ENCODE peak calls at places on chromosomes 6 and 20, in four cellular contexts. J is NCI-H2081, Z is left ventricle myocardium superior, I is hepatocyte. P is an unnamed sample.

GRCh38 chr6:127514396-127515227 is 4.5 kb downstream of the MTCL3 start:
- DNase-seq in J (no peak), Z (peak; percentile 64), I (peak; percentile 42), P (no peak)

GRCh38 chr6:7978736-7979135 is 68.1 kb upstream of the TXNDC5 start:
- DNase-seq in J (peak; percentile 21), Z (no peak), I (no peak), P (no peak)

GRCh38 chr20:36366623-36367369 is 60.7 kb downstream of the DLGAP4 start:
- DNase-seq in J (no peak), Z (no peak), I (no peak), P (no peak)

GRCh38 chr6:117441824-117442264 is 16.1 kb upstream of the ROS1 start:
- DNase-seq in J (no peak), Z (no peak), I (no peak), P (no peak)

GRCh38 chr6:131552572-131552971 is 20.5 kb upstream of the ARG1 start:
- DNase-seq in J (no peak), Z (no peak), I (no peak), P (no peak)

GRCh38 chr20:634526-634925 is 18.5 kb downstream of the SRXN1 start:
- DNase-seq in J (peak; percentile 58), Z (no peak), I (no peak), P (no peak)

GRCh38 chr6:129672883-129673631 is 36.9 kb downstream of the ARHGAP18 start:
- DNase-seq in J (no peak), Z (no peak), I (no peak), P (peak; percentile 69)

GRCh38 chr6:85747093-85747492 is 104.4 kb upstream of the SYNCRIP start:
- DNase-seq in J (no peak), Z (no peak), I (no peak), P (no peak)

GRCh38 chr6:108689279-108690161 is 128.8 kb downstream of the FOXO3 start:
- DNase-seq in J (no peak), Z (peak; percentile 92), I (peak; percentile 42), P (peak; percentile 92)

GRCh38 chr6:106614592-106615301 is 14.6 kb downstream of the RTN4IP1 start:
- DNase-seq in J (no peak), Z (no peak), I (no peak), P (no peak)

GRCh38 chr20:24993337-24994185 is 1.0 kb upstream of the APMAP start:
- DNase-seq in J (peak; percentile 41), Z (no peak), I (peak; percentile 42), P (peak; percentile 74)

GRCh38 chr6:34571388-34571787 is 15.3 kb upstream of the SPDEF start:
- DNase-seq in J (no peak), Z (no peak), I (no peak), P (no peak)

GRCh38 chr20:46814366-46815232 is 80.0 kb upstream of the EYA2 start:
- DNase-seq in J (no peak), Z (no peak), I (peak; percentile 72), P (no peak)

GRCh38 chr6:18432180-18432579 is 45.0 kb downstream of the RNF144B start:
- DNase-seq in J (no peak), Z (no peak), I (no peak), P (no peak)

GRCh38 chr20:38222231-38222922 is 38.2 kb downstream of the KIAA1755 start:
- DNase-seq in J (peak; percentile 17), Z (peak; percentile 65), I (peak; percentile 79), P (peak; percentile 89)

GRCh38 chr20:2402271-2402980 is 21.7 kb downstream of the TGM6 start:
- DNase-seq in J (no peak), Z (no peak), I (peak; percentile 22), P (peak; percentile 47)

GRCh38 chr6:44580901-44581300 is 193.4 kb downstream of the CDC5L start:
- DNase-seq in J (no peak), Z (no peak), I (no peak), P (no peak)

GRCh38 chr6:73655341-73655917 is 1.6 kb upstream of the SLC17A5 start:
- DNase-seq in J (no peak), Z (no peak), I (no peak), P (no peak)

GRCh38 chr6:144912474-144912873 is 627.3 kb downstream of the UTRN start:
- DNase-seq in J (no peak), Z (no peak), I (no peak), P (no peak)